ENCODE peak calls at places on chromosomes 6 and 20, in six cellular contexts. B is nephron progenitor cell, P is dorsolateral prefrontal cortex, H is IMR-90, Q is A549, I is OCI-LY7. C is an unnamed sample.

GRCh38 chr20:32603046-32603726 is 18.1 kb upstream of the NOL4L start:
- DNase-seq in B (no peak), P (no peak), H (no peak), Q (no peak), I (peak), C (no peak)

GRCh38 chr20:61218886-61219480 is 33.1 kb upstream of the CDH4 start:
- DNase-seq in B (no peak), P (no peak), H (peak), Q (no peak), I (no peak), C (no peak)

GRCh38 chr6:154292855-154293519 is 63.6 kb downstream of the IPCEF1 start:
- DNase-seq in B (no peak), P (no peak), H (peak), Q (peak), I (no peak), C (no peak)

GRCh38 chr6:106110167-106110826 is 24.2 kb downstream of the PRDM1 start:
- DNase-seq in B (no peak), P (no peak), H (no peak), Q (no peak), I (no peak), C (no peak)

GRCh38 chr20:49593441-49594142 is 25.7 kb upstream of the PTGIS start:
- DNase-seq in B (no peak), P (no peak), H (no peak), Q (no peak), I (no peak), C (no peak)

GRCh38 chr6:34346175-34347119 is 46.0 kb downstream of the NUDT3 start:
- DNase-seq in B (no peak), P (no peak), H (no peak), Q (no peak), I (peak), C (no peak)

GRCh38 chr20:34791289-34792020 is 34.0 kb downstream of the NCOA6 start:
- DNase-seq in B (no peak), P (no peak), H (peak), Q (no peak), I (no peak), C (no peak)

GRCh38 chr6:165245287-165245686 is 64.1 kb downstream of the C6orf118 start:
- DNase-seq in B (peak), P (peak), H (peak), Q (no peak), I (peak), C (no peak)

GRCh38 chr6:170251776-170252571 is 38.9 kb downstream of the DLL1 start:
- DNase-seq in B (no peak), P (no peak), H (no peak), Q (no peak), I (no peak), C (no peak)

GRCh38 chr20:21508230-21509078 is 5.4 kb downstream of the NKX2-2 start:
- DNase-seq in B (no peak), P (peak), H (no peak), Q (no peak), I (no peak), C (no peak)

GRCh38 chr20:973785-974194 is 28.3 kb downstream of the RSPO4 start:
- DNase-seq in B (no peak), P (no peak), H (peak), Q (peak), I (peak), C (peak)

GRCh38 chr20:33910056-33910455 is 83.7 kb upstream of the RALY start:
- DNase-seq in B (no peak), P (no peak), H (peak), Q (no peak), I (no peak), C (no peak)

GRCh38 chr6:135624402-135625297 is 127.1 kb upstream of the AHI1 start:
- DNase-seq in B (no peak), P (no peak), H (peak), Q (no peak), I (no peak), C (no peak)

GRCh38 chr6:17491416-17492142 is 98.2 kb downstream of the CAP2 start:
- DNase-seq in B (no peak), P (no peak), H (no peak), Q (no peak), I (no peak), C (no peak)

GRCh38 chr20:3238616-3239025 is 369 bp downstream of the SLC4A11 start:
- DNase-seq in B (peak), P (no peak), H (no peak), Q (peak), I (peak), C (no peak)

GRCh38 chr6:75206338-75207210 is 721 bp upstream of the COL12A1 start:
- DNase-seq in B (peak), P (no peak), H (no peak), Q (no peak), I (no peak), C (no peak)
- TF ChIP-seq CTCF in B (no peak), P (no peak), H (peak), Q (no peak), I (no peak), C (no peak)

GRCh38 chr20:6180531-6180930 is 57.7 kb upstream of the FERMT1 start:
- DNase-seq in B (no peak), P (no peak), H (no peak), Q (no peak), I (no peak), C (no peak)

GRCh38 chr20:6184086-6184485 is 61.3 kb upstream of the FERMT1 start:
- DNase-seq in B (no peak), P (no peak), H (no peak), Q (no peak), I (no peak), C (no peak)

GRCh38 chr20:6185268-6185667 is 62.4 kb upstream of the FERMT1 start:
- DNase-seq in B (no peak), P (no peak), H (no peak), Q (no peak), I (no peak), C (no peak)
- TF ChIP-seq CTCF in B (no peak), P (no peak), H (no peak), Q (no peak), I (no peak), C (no peak)

GRCh38 chr6:107459283-107460073 is at the start of gene PDSS2:
- DNase-seq in B (peak), P (peak), H (peak), Q (peak), I (peak), C (peak)
- TF ChIP-seq CTCF in B (peak), P (peak), H (peak), Q (peak), I (peak), C (peak)

GRCh38 chr6:55562318-55562717 is 16.7 kb downstream of the HMGCLL1 start:
- DNase-seq in B (no peak), P (no peak), H (no peak), Q (no peak), I (no peak), C (no peak)
- TF ChIP-seq CTCF in B (no peak), P (no peak), H (no peak), Q (no peak), I (no peak), C (no peak)

DNA sequence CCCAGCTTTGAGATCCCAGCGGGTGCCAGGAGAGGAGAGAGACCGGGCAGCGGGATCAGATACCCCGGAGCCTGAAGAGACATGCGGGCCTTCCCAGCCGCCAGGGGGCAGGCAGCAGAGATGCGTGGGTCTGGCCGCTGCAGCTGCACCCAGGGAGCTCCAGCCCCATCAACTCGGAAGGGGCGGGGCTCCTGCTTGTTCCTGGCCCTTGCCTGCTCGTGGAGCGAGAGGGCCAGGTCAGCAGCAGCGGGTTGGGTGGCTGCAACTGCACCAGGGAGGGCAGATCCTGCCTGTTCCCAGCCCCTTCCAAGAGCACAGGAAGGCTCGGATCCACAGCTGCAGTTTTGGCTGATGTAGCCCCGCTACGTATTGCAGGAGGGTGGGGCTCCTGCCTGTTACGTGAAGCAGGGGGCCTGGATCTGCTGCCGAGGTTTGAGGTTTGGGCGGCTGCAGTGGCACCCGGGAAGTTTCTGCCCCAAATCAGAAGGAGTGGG is 532.8 kb downstream of the RFPL4B start:
- DNase-seq in B (no peak), P (peak), H (no peak), Q (no peak), I (peak), C (no peak)
- TF ChIP-seq CTCF in B (no peak), P (no peak), H (no peak), Q (no peak), I (peak), C (no peak)

DNA sequence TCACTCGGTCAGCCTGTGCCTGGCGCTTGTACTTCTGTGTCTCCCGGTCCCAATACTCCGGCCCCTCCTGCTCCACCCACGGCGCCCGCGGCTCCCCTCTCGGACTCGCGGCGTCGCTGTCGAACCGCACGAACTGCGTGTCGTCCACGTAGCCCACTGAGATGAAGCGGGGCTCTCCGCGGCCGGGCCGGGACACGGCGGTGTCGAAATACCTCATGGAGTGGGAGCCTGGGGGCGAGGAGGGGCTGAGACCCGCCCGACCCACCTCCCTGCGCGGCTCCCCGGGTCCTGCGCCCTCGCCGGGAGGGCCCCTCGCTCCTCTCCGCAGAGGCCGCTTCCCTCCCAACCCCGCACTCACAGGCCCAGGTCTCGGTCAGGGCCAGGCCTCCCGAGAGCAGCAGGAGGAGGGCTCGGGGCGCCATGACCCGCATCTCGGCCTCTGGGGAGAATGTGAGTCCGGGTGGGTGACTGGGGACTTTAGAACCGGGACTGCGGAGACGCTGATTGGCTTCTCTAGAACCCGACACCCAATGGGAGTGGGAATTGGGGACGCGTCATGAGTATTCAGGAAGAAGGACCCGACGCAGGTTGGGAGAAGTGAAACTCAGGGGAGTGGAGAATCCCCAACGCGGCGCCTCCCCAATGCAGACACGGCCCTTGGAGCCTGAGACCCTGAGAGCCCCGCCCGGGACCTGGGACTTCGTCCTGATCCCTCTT is at the start of gene HLA-C:
- DNase-seq in B (peak), P (peak), H (peak), Q (peak), I (peak), C (peak)
- TF ChIP-seq CTCF in B (no peak), P (no peak), H (peak), Q (no peak), I (no peak), C (no peak)

GRCh38 chr20:62938105-62938888 is at the start of gene GID8:
- DNase-seq in B (no peak), P (no peak), H (peak), Q (peak), I (peak), C (no peak)
- TF ChIP-seq CTCF in B (no peak), P (no peak), H (no peak), Q (peak), I (no peak), C (no peak)

C was measured in GM12864.